ENCODE peak calls at places on chromosome 13, in six cellular contexts. T, R, G, D, K and O are unnamed samples.

GRCh38 chr13:72151241-72151640 is 284.2 kb upstream of the DACH1 start:
- DNase-seq in R (no peak), G (no peak), D (no peak), K (peak; percentile 81), T (no peak), O (no peak)

GRCh38 chr13:108315273-108315672 is 45.8 kb downstream of the TNFSF13B start:
- DNase-seq in R (no peak), T (no peak), D (no peak), K (no peak), G (no peak), O (no peak)

GRCh38 chr13:112959206-112959605 is 9.8 kb upstream of the MCF2L start:
- DNase-seq in R (peak; percentile 39), D (no peak), K (no peak), G (no peak), T (peak; percentile 35), O (no peak)

GRCh38 chr13:106138620-106139019 is 396.8 kb downstream of the EFNB2 start:
- DNase-seq in D (no peak), K (no peak), G (no peak), T (no peak), R (no peak), O (no peak)

GRCh38 chr13:39306639-39307589 is 268.7 kb downstream of the NHLRC3 start:
- DNase-seq in T (no peak), R (no peak), D (no peak), G (no peak), K (no peak), O (no peak)

GRCh38 chr13:95354680-95355487 is 53.6 kb upstream of the ABCC4 start:
- DNase-seq in D (no peak), K (no peak), G (no peak), R (no peak), T (no peak), O (no peak)

GRCh38 chr13:24267283-24267682 is 42.1 kb upstream of the C1QTNF9 start:
- DNase-seq in D (no peak), G (no peak), R (no peak), T (no peak), K (no peak), O (no peak)

GRCh38 chr13:82432949-82433348 is 1449.3 kb downstream of the SLITRK1 start:
- DNase-seq in K (no peak), D (no peak), G (no peak), R (no peak), T (no peak), O (no peak)

GRCh38 chr13:111278258-111278657 is 42.2 kb upstream of the TEX29 start:
- DNase-seq in R (no peak), G (no peak), K (no peak), T (no peak), D (no peak), O (no peak)

GRCh38 chr13:98175823-98176222 is 1.2 kb downstream of the RNF113B start:
- DNase-seq in R (no peak), G (no peak), T (no peak), D (no peak), K (no peak), O (no peak)

GRCh38 chr13:94764576-94765321 is 52.4 kb upstream of the SOX21 start:
- DNase-seq in K (no peak), R (no peak), G (no peak), D (no peak), T (no peak), O (no peak)

GRCh38 chr13:32428581-32429072 is 697 bp upstream of the N4BP2L1 start:
- DNase-seq in K (no peak), G (no peak), T (no peak), R (no peak), D (no peak), O (no peak)

GRCh38 chr13:103883152-103883551 is 816.9 kb upstream of the SLC10A2 start:
- DNase-seq in D (peak; percentile 33), G (no peak), T (peak; percentile 87), R (peak; percentile 84), K (peak; percentile 99), O (peak; percentile 36)

GRCh38 chr13:92896842-92897241 is 329.8 kb upstream of the GPC6 start:
- DNase-seq in R (no peak), T (no peak), G (no peak), K (peak; percentile 20), D (no peak), O (no peak)

GRCh38 chr13:93559718-93560117 is 333.1 kb downstream of the GPC6 start:
- DNase-seq in G (no peak), R (no peak), D (no peak), K (peak; percentile 81), T (no peak), O (no peak)

GRCh38 chr13:100798739-100799361 is 124.3 kb upstream of the TMTC4 start:
- DNase-seq in K (no peak), R (no peak), D (no peak), T (no peak), G (no peak), O (no peak)

GRCh38 chr13:100797921-100798320 is 123.3 kb upstream of the TMTC4 start:
- DNase-seq in G (no peak), T (no peak), K (no peak), D (no peak), R (no peak), O (no peak)

GRCh38 chr13:100800283-100800875 is 125.8 kb upstream of the TMTC4 start:
- DNase-seq in D (no peak), K (no peak), T (no peak), G (no peak), R (no peak), O (no peak)

GRCh38 chr13:100808330-100808729 is 133.7 kb upstream of the TMTC4 start:
- DNase-seq in D (no peak), R (no peak), K (no peak), T (no peak), G (no peak), O (no peak)

GRCh38 chr13:100803091-100803490 is 128.5 kb upstream of the TMTC4 start:
- DNase-seq in T (no peak), R (no peak), G (no peak), D (no peak), K (no peak), O (no peak)
- TF ChIP-seq CTCF in T (no peak), R (no peak), G (no peak), D (no peak), K (no peak), O (no peak)

GRCh38 chr13:45925151-45925550 is 73.6 kb upstream of the SIAH3 start:
- DNase-seq in R (no peak), G (no peak), K (peak; percentile 8), T (no peak), D (no peak), O (no peak)
- TF ChIP-seq CTCF in R (no peak), G (no peak), K (peak; percentile 40), T (no peak), D (no peak), O (no peak)

DNA sequence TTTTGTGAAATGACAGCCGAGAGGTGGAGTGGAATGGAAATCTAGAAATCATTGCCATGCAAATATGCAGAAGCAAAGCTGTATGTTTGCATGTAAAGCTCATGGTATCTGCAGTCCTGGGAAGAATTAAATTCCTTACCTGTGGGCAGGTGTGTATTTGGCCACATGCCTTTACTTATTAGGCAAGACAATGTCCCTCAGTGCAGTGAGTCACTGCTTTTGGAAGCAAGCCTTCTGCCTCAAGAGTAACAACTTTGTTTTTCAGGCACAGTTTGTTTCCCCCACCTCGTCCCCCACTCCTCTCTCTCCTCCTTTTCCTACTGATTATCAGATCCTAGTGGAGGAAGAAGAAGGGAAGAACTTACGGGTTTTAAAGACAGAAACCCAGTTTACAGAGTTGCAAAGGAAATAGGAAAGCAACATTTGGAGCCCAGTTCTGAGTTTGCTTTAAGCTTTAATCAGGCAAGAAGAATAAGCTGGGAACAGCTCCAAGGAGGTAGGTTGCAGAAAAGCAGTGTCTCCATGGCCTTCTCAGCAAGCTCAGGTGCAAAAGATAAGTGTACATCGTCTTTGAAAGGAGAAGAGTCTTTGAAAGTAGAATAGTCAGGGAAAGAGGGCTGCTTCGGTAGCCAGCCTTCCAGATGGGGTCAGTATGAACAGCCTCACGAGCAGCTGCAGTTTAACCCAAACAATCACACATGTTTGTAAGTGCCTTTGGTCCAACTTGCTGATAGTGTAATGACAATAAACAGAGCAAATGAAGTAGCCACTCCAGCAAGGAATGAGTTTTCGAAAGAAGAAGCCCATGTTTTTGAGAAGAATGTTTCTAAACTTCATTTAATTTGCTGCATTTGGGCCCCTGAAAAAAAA is 190.1 kb downstream of the KLF5 start:
- DNase-seq in G (no peak), T (peak; percentile 74), D (peak; percentile 44), R (no peak), K (no peak), O (no peak)
- TF ChIP-seq CTCF in G (no peak), T (no peak), D (no peak), R (no peak), K (no peak), O (no peak)

GRCh38 chr13:29260684-29261083 is 334.8 kb downstream of the SLC7A1 start:
- DNase-seq in T (no peak), R (no peak), K (no peak), G (no peak), D (no peak), O (no peak)
- TF ChIP-seq CTCF in T (no peak), R (no peak), K (no peak), G (no peak), D (no peak), O (no peak)

GRCh38 chr13:19985219-19985556 is 26.7 kb downstream of the ZMYM2 start:
- DNase-seq in D (no peak), G (no peak), T (no peak), K (no peak), R (no peak), O (no peak)

GRCh38 chr13:19982447-19983043 is 24.0 kb downstream of the ZMYM2 start:
- DNase-seq in R (no peak), K (no peak), T (no peak), G (no peak), D (no peak), O (no peak)

GRCh38 chr13:19981685-19982238 is 23.2 kb downstream of the ZMYM2 start:
- DNase-seq in G (no peak), T (no peak), D (no peak), R (no peak), K (no peak), O (no peak)

GRCh38 chr13:19978830-19979437 is 20.4 kb downstream of the ZMYM2 start:
- DNase-seq in D (no peak), K (no peak), T (no peak), R (no peak), G (no peak), O (no peak)

GRCh38 chr13:19984430-19985218 is 26.1 kb downstream of the ZMYM2 start:
- DNase-seq in T (no peak), G (no peak), K (peak; percentile 37), D (no peak), R (no peak), O (no peak)
- TF ChIP-seq CTCF in T (no peak), G (peak; percentile 37), K (peak; percentile 65), D (no peak), R (peak; percentile 59), O (peak; percentile 62)

GRCh38 chr13:62320129-62320724 is 904.6 kb upstream of the PCDH20 start:
- DNase-seq in K (peak; percentile 24), G (no peak), R (no peak), T (no peak), D (no peak), O (no peak)
- TF ChIP-seq CTCF in K (peak; percentile 37), G (no peak), R (peak; percentile 11), T (peak; percentile 30), D (no peak), O (peak; percentile 88)